ENCODE peak calls at places on chromosomes 3 and 15, in five cellular contexts. F is mammary epithelial cell, I is NB4, N is HCT116, H is foreskin fibroblast. X is an unnamed sample.

GRCh38 chr15:64046347-64047153 is at the start of gene DAPK2:
- DNase-seq in F (peak), I (peak), N (peak), H (peak), X (no peak)

GRCh38 chr15:80875568-80875967 is 96.4 kb downstream of the CEMIP start:
- DNase-seq in F (no peak), I (no peak), N (no peak), H (no peak), X (no peak)

GRCh38 chr15:81792646-81793045 is 253.2 kb downstream of the MEX3B start:
- DNase-seq in F (no peak), I (no peak), N (no peak), H (no peak), X (no peak)

GRCh38 chr3:24450142-24450932 is 44.3 kb downstream of the THRB start:
- DNase-seq in F (no peak), I (no peak), N (no peak), H (no peak), X (no peak)

GRCh38 chr3:114449271-114450007 is 155.6 kb downstream of the TIGIT start:
- DNase-seq in F (peak), I (no peak), N (no peak), H (no peak), X (no peak)

GRCh38 chr3:100454684-100455083 is 37.7 kb upstream of the TMEM45A start:
- DNase-seq in F (no peak), I (no peak), N (no peak), H (no peak), X (no peak)

GRCh38 chr3:47870156-47870555 is 67.2 kb downstream of the DHX30 start:
- DNase-seq in F (no peak), I (no peak), N (no peak), H (peak), X (no peak)

GRCh38 chr3:57755368-57756021 is 614 bp upstream of the SLMAP start:
- DNase-seq in F (peak), I (peak), N (peak), H (peak), X (peak)

GRCh38 chr3:194469977-194470376 is 16.8 kb downstream of the ATP13A3 start:
- DNase-seq in F (no peak), I (no peak), N (no peak), H (no peak), X (no peak)

GRCh38 chr3:52721002-52721741 is 15.3 kb downstream of the SPCS1 start:
- DNase-seq in F (no peak), I (peak), N (no peak), H (no peak), X (no peak)

GRCh38 chr3:194132465-194133358 is 3.2 kb upstream of the HES1 start:
- DNase-seq in F (peak), I (no peak), N (no peak), H (no peak), X (no peak)

GRCh38 chr3:98353554-98353953 is at the start of gene OR5K4:
- DNase-seq in F (no peak), I (no peak), N (no peak), H (no peak), X (no peak)

GRCh38 chr3:151009981-151010380 is 37.5 kb upstream of the CLRN1 start:
- DNase-seq in F (peak), I (no peak), N (no peak), H (peak), X (no peak)

GRCh38 chr3:186096295-186096694 is 12.6 kb downstream of the ETV5 start:
- DNase-seq in F (no peak), I (no peak), N (no peak), H (no peak), X (no peak)

GRCh38 chr15:72850833-72851232 is 67.3 kb upstream of the ADPGK start:
- DNase-seq in F (no peak), I (no peak), N (no peak), H (no peak), X (no peak)

GRCh38 chr3:22372292-22372949 is 621.4 kb upstream of the ZNF385D start:
- DNase-seq in F (no peak), I (no peak), N (no peak), H (peak), X (no peak)

GRCh38 chr3:197253243-197253947 is 45.0 kb downstream of the DLG1 start:
- DNase-seq in F (no peak), I (no peak), N (no peak), H (no peak), X (no peak)

GRCh38 chr15:68479406-68479805 is 47.4 kb upstream of the ITGA11 start:
- DNase-seq in F (no peak), I (no peak), N (no peak), H (no peak), X (no peak)

GRCh38 chr3:113265281-113265680 is 53.9 kb downstream of the BOC start:
- DNase-seq in F (no peak), I (no peak), N (no peak), H (no peak), X (no peak)

GRCh38 chr15:45703670-45704328 is 69.0 kb downstream of the SQOR start:
- DNase-seq in F (no peak), I (no peak), N (no peak), H (peak), X (no peak)

GRCh38 chr3:58722526-58722925 is 56.0 kb upstream of the FAM3D start:
- DNase-seq in F (no peak), I (no peak), N (no peak), H (no peak), X (no peak)

GRCh38 chr15:74983725-74984231 is 11.6 kb upstream of the SCAMP5 start:
- DNase-seq in F (peak), I (peak), N (no peak), H (peak), X (peak)

GRCh38 chr15:39573287-39573686 is 7.6 kb upstream of the THBS1 start:
- DNase-seq in F (no peak), I (no peak), N (no peak), H (no peak), X (no peak)

GRCh38 chr15:55628369-55628730 is 40.2 kb upstream of the PYGO1 start:
- DNase-seq in F (no peak), I (no peak), N (no peak), H (peak), X (no peak)

GRCh38 chr15:55632434-55632833 is 44.3 kb upstream of the PYGO1 start:
- DNase-seq in F (no peak), I (no peak), N (no peak), H (no peak), X (no peak)

GRCh38 chr15:55630921-55631320 is 42.8 kb upstream of the PYGO1 start:
- DNase-seq in F (no peak), I (no peak), N (no peak), H (no peak), X (no peak)

GRCh38 chr15:55633731-55634130 is 45.6 kb upstream of the PYGO1 start:
- DNase-seq in F (no peak), I (no peak), N (no peak), H (no peak), X (no peak)

GRCh38 chr15:55627730-55628368 is 39.7 kb upstream of the PYGO1 start:
- DNase-seq in F (peak), I (peak), N (peak), H (peak), X (peak)
- TF ChIP-seq CTCF in F (no peak), I (no peak), N (peak), H (peak), X (no peak)

GRCh38 chr15:36627566-36627965 is 48.1 kb downstream of the CDIN1 start:
- DNase-seq in F (no peak), I (no peak), N (no peak), H (no peak), X (no peak)

GRCh38 chr15:36626984-36627383 is 47.6 kb downstream of the CDIN1 start:
- DNase-seq in F (no peak), I (no peak), N (no peak), H (no peak), X (no peak)

GRCh38 chr15:36635681-36636080 is 56.3 kb downstream of the CDIN1 start:
- DNase-seq in F (no peak), I (no peak), N (no peak), H (no peak), X (no peak)

GRCh38 chr15:36632196-36632595 is 52.8 kb downstream of the CDIN1 start:
- DNase-seq in F (peak), I (peak), N (peak), H (peak), X (peak)
- TF ChIP-seq CTCF in F (no peak), I (no peak), N (no peak), H (no peak), X (no peak)

DNA sequence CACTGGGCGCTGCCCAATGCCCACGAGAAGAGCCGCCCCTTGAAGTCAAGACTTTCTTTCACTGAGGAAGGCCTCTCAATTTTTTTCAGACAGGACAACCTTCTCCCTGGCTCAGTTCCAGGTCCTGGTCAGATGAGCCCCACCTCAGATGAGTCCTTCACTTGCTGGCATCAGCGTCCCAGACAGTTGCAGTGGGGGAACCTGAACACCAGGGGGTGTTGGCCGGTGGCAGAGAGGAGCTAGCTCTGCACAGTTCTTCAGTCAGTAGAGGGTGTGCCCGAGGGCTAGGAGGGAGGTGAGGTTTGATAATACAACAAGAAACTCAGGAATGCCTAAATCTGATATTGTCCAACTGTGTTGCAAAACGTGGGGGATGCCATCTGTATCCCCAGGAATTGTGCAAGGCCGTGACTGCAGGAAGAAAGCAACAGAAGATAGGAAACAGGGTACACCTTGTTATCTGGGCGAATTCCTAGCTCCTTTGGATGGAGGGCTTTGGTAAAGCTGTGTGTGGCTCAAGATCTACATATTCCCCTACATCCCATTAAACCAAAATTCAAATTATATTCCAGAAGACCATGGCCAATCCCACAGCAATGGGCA is 34.3 kb downstream of the CCR3 start:
- DNase-seq in F (peak), I (peak), N (peak), H (no peak), X (peak)
- TF ChIP-seq CTCF in F (peak), I (peak), N (peak), H (peak), X (peak)

GRCh38 chr15:25678498-25678865 is 184.6 kb downstream of the ATP10A start:
- DNase-seq in F (no peak), I (no peak), N (no peak), H (no peak), X (no peak)
- TF ChIP-seq CTCF in F (no peak), I (no peak), N (no peak), H (no peak), X (no peak)

GRCh38 chr15:28191832-28192231 is 92.7 kb upstream of the OCA2 start:
- DNase-seq in F (no peak), I (peak), N (no peak), H (peak), X (peak)
- TF ChIP-seq CTCF in F (no peak), I (no peak), N (no peak), H (peak), X (peak)

GRCh38 chr3:167033866-167034265 is 346.2 kb downstream of the ZBBX start:
- DNase-seq in F (no peak), I (no peak), N (no peak), H (no peak), X (no peak)

GRCh38 chr3:167030059-167030458 is 350.0 kb downstream of the ZBBX start:
- DNase-seq in F (no peak), I (no peak), N (no peak), H (no peak), X (no peak)

GRCh38 chr3:167031364-167032049 is 348.6 kb downstream of the ZBBX start:
- DNase-seq in F (no peak), I (no peak), N (no peak), H (no peak), X (no peak)

GRCh38 chr3:167032267-167032876 is 347.7 kb downstream of the ZBBX start:
- DNase-seq in F (peak), I (peak), N (peak), H (no peak), X (peak)
- TF ChIP-seq CTCF in F (peak), I (peak), N (peak), H (no peak), X (peak)

X was measured in HFFc6.